ENCODE peak calls at places on chromosomes 7 and 10, in five cellular contexts. One of them, this sample, is unnamed.

GRCh38 chr10:43126759-43127424 is 11.4 kb upstream of the CSGALNACT2 start:
- DNase-seq in Calu3: no peak
- DNase-seq in NCI-H526: no peak
- DNase-seq in immature natural killer cell: no peak
- DNase-seq in SHP77: no peak
- DNase-seq in this sample: no peak

GRCh38 chr10:131556061-131556896 is 244.8 kb upstream of the TCERG1L start:
- DNase-seq in NCI-H526: no peak
- DNase-seq in Calu3: no peak
- DNase-seq in immature natural killer cell: no peak
- DNase-seq in SHP77: no peak
- DNase-seq in this sample: no peak

GRCh38 chr7:87483131-87483530 is 7.7 kb upstream of the ABCB4 start:
- DNase-seq in Calu3: no peak
- DNase-seq in immature natural killer cell: no peak
- DNase-seq in NCI-H526: no peak
- DNase-seq in SHP77: no peak
- DNase-seq in this sample: no peak

GRCh38 chr10:71127773-71128172 is 84.6 kb upstream of the UNC5B start:
- DNase-seq in Calu3: no peak
- DNase-seq in SHP77: no peak
- DNase-seq in immature natural killer cell: no peak
- DNase-seq in NCI-H526: no peak
- DNase-seq in this sample: no peak

GRCh38 chr10:3228610-3228945 is 56.0 kb upstream of the PITRM1 start:
- DNase-seq in immature natural killer cell: no peak
- DNase-seq in SHP77: no peak
- DNase-seq in NCI-H526: no peak
- DNase-seq in Calu3: no peak
- DNase-seq in this sample: no peak

GRCh38 chr7:30708983-30709382 is 26.7 kb upstream of the CRHR2 start:
- DNase-seq in NCI-H526: no peak
- DNase-seq in SHP77: no peak
- DNase-seq in immature natural killer cell: no peak
- DNase-seq in Calu3: no peak
- DNase-seq in this sample: no peak

GRCh38 chr7:83976302-83976701 is 218.3 kb downstream of the SEMA3A start:
- DNase-seq in Calu3: peak; percentile 1
- DNase-seq in SHP77: peak; percentile 32
- DNase-seq in immature natural killer cell: peak; percentile 6
- DNase-seq in NCI-H526: peak; percentile 13
- DNase-seq in this sample: no peak

GRCh38 chr7:95324396-95324795 is at the start of gene PON1:
- DNase-seq in immature natural killer cell: no peak
- DNase-seq in NCI-H526: no peak
- DNase-seq in SHP77: peak; percentile 40
- DNase-seq in Calu3: peak; percentile 6
- DNase-seq in this sample: peak; percentile 51

GRCh38 chr10:108167766-108168165 is 1003.3 kb upstream of the SORCS1 start:
- DNase-seq in NCI-H526: no peak
- DNase-seq in Calu3: no peak
- DNase-seq in SHP77: no peak
- DNase-seq in immature natural killer cell: no peak
- DNase-seq in this sample: no peak

This sample was measured in HuH-7.5.